ENCODE peak calls at places on chromosome 22, in ten cellular contexts. A is ecto neural progenitor cell; X is pancreas; U is NCI-H748 treated with DMSO at 0.1 percent for 48 hours; Z is activated naive CD4-positive, alpha-beta T cell treated with anti-CD3 and anti-CD28 coated beads for 36 hours; C is NCI-H1092 treated with DMSO at 0.1 percent for 48 hours; J is EH; D is H9; G is NCI-H2029; Q is Calu3. P is an unnamed sample.
A peak's percentile ranks its signal among the peaks of the same experiment; 100 is the strongest.

GRCh38 chr22:46068908-46069481 is 81.3 kb upstream of the PPARA start:
- DNase-seq in X (peak; percentile 56), J (peak; percentile 97), G (no peak), D (no peak), U (peak; percentile 14), Q (peak; percentile 29), A (no peak), C (no peak), Z (peak; percentile 23), P (peak; percentile 33)

GRCh38 chr22:38523479-38523878 is 17.4 kb upstream of the DDX17 start:
- DNase-seq in G (no peak), C (no peak), J (no peak), D (no peak), Z (no peak), X (no peak), Q (no peak), U (no peak), A (no peak), P (no peak)

GRCh38 chr22:42400811-42401547 is 31.2 kb downstream of the NFAM1 start:
- DNase-seq in Q (no peak), X (peak; percentile 33), G (no peak), D (no peak), C (no peak), U (no peak), J (no peak), A (no peak), Z (no peak), P (no peak)

GRCh38 chr22:41571786-41572185 is 11.0 kb downstream of the CSDC2 start:
- DNase-seq in Z (no peak), X (peak; percentile 53), U (no peak), J (no peak), C (no peak), G (no peak), D (no peak), Q (no peak), A (no peak), P (no peak)

GRCh38 chr22:39230261-39231196 is 14.3 kb downstream of the PDGFB start:
- DNase-seq in Z (no peak), Q (no peak), U (no peak), D (peak; percentile 80), C (no peak), G (no peak), J (no peak), X (peak; percentile 47), A (no peak), P (no peak)

GRCh38 chr22:48444320-48445112 is 1383.2 kb downstream of the BRD1 start:
- DNase-seq in Q (no peak), D (no peak), C (no peak), A (no peak), Z (no peak), J (no peak), U (no peak), G (no peak), X (no peak), P (no peak)

GRCh38 chr22:35893698-35894097 is 134.9 kb downstream of the RBFOX2 start:
- DNase-seq in A (no peak), C (no peak), J (no peak), Q (no peak), G (no peak), Z (no peak), U (no peak), X (no peak), D (no peak), P (no peak)

GRCh38 chr22:40216041-40216756 is 38.5 kb downstream of the TNRC6B start:
- DNase-seq in U (no peak), Z (peak; percentile 63), X (no peak), A (peak; percentile 20), G (no peak), C (no peak), J (no peak), Q (no peak), D (peak; percentile 28), P (no peak)

GRCh38 chr22:43925433-43926348 is 2.1 kb downstream of the PNPLA3 start:
- DNase-seq in A (peak; percentile 90), J (no peak), D (peak; percentile 74), G (no peak), Z (no peak), Q (no peak), U (no peak), C (no peak), X (no peak), P (no peak)

GRCh38 chr22:17772249-17772962 is 1.9 kb downstream of the BID start:
- DNase-seq in Z (no peak), D (no peak), J (peak; percentile 61), Q (peak; percentile 61), A (no peak), U (no peak), G (peak; percentile 34), X (peak; percentile 67), C (no peak), P (no peak)

GRCh38 chr22:45398214-45398613 is 15.2 kb downstream of the SMC1B start:
- DNase-seq in Z (no peak), D (no peak), X (no peak), Q (no peak), J (no peak), C (no peak), G (no peak), U (no peak), A (no peak), P (no peak)

GRCh38 chr22:25696763-25697710 is 45.0 kb upstream of the MYO18B start:
- DNase-seq in G (no peak), C (no peak), X (no peak), J (no peak), Q (no peak), D (no peak), A (no peak), Z (no peak), U (no peak), P (no peak)

GRCh38 chr22:23196165-23196564 is 15.9 kb downstream of the BCR start:
- DNase-seq in Z (no peak), J (no peak), D (no peak), U (no peak), G (no peak), A (no peak), Q (no peak), C (no peak), X (no peak), P (no peak)

GRCh38 chr22:35627267-35628041 is 10.3 kb upstream of the MB start:
- DNase-seq in A (peak; percentile 75), C (peak; percentile 71), U (peak; percentile 33), Z (peak; percentile 85), X (peak; percentile 88), J (peak; percentile 98), Q (peak; percentile 85), G (peak; percentile 65), D (peak; percentile 84), P (no peak)

GRCh38 chr22:50399751-50400331 is 56.7 kb downstream of the PPP6R2 start:
- DNase-seq in G (no peak), A (peak; percentile 72), U (no peak), D (peak; percentile 75), Q (peak; percentile 51), Z (peak; percentile 58), C (no peak), X (no peak), J (peak; percentile 45), P (peak; percentile 29)

GRCh38 chr22:45007946-45008852 is 1.6 kb downstream of the PHF21B start:
- DNase-seq in J (peak; percentile 3), U (peak; percentile 13), A (peak; percentile 78), C (no peak), Z (peak; percentile 12), Q (no peak), G (no peak), D (peak; percentile 60), X (no peak), P (no peak)

GRCh38 chr22:48894064-48894671 is 933.5 kb downstream of the BRD1 start:
- DNase-seq in J (no peak), D (peak; percentile 53), C (no peak), Q (no peak), U (no peak), X (peak; percentile 45), G (no peak), A (peak; percentile 47), Z (no peak), P (no peak)

GRCh38 chr22:46737105-46737975 is 712 bp downstream of the CERK start:
- DNase-seq in G (no peak), Z (peak; percentile 76), X (peak; percentile 85), J (peak; percentile 42), A (peak; percentile 74), C (no peak), D (peak; percentile 46), U (no peak), Q (peak; percentile 35), P (no peak)

GRCh38 chr22:19886605-19887250 is 32.1 kb upstream of the GNB1L start:
- DNase-seq in U (no peak), J (peak; percentile 90), G (peak; percentile 90), X (peak; percentile 51), Z (peak; percentile 70), D (no peak), A (no peak), C (no peak), Q (no peak), P (peak; percentile 41)

GRCh38 chr22:24181088-24181995 is at the start of gene SUSD2:
- DNase-seq in J (peak; percentile 14), U (no peak), Q (peak; percentile 32), Z (no peak), G (no peak), A (no peak), C (no peak), D (peak; percentile 71), X (peak; percentile 69), P (no peak)

GRCh38 chr22:48407256-48407955 is 1420.3 kb downstream of the BRD1 start:
- DNase-seq in G (no peak), A (no peak), D (no peak), Z (no peak), Q (no peak), U (no peak), X (no peak), C (no peak), J (no peak), P (no peak)

GRCh38 chr22:30252411-30253204 is 6.0 kb upstream of the LIF start:
- DNase-seq in U (no peak), X (no peak), Q (peak; percentile 93), A (no peak), Z (no peak), C (no peak), G (no peak), D (no peak), J (no peak), P (no peak)

GRCh38 chr22:41513391-41513790 is 30.9 kb downstream of the POLR3H start:
- DNase-seq in Z (no peak), G (no peak), J (no peak), X (no peak), Q (no peak), U (no peak), A (no peak), D (no peak), C (no peak), P (no peak)

GRCh38 chr22:45064313-45065268 is 54.8 kb upstream of the PHF21B start:
- DNase-seq in G (no peak), Q (peak; percentile 5), U (no peak), Z (peak; percentile 85), X (peak; percentile 2), A (no peak), D (no peak), J (peak; percentile 84), C (no peak), P (no peak)

GRCh38 chr22:33569547-33569946 is 350.7 kb downstream of the LARGE1 start:
- DNase-seq in Q (no peak), J (no peak), G (no peak), X (no peak), U (no peak), A (peak; percentile 59), Z (no peak), D (no peak), C (no peak), P (no peak)